ENCODE peak calls at places on chromosome 11, in six cellular contexts. C is HCT116, O is endothelial cell of umbilical vein, V is Caco-2, Q is esophagus squamous epithelium, N is spleen. B is an unnamed sample.

GRCh38 chr11:102267602-102268001 is 49.7 kb upstream of the BIRC3 start:
- DNase-seq in V (no peak), Q (no peak), O (peak; percentile 18), C (no peak), N (no peak), B (no peak)

GRCh38 chr11:8917157-8917820 is 6.3 kb downstream of the AKIP1 start:
- DNase-seq in Q (no peak), V (no peak), O (peak; percentile 58), N (no peak), C (no peak), B (peak; percentile 62)

GRCh38 chr11:37849731-37850130 is 1251.7 kb upstream of the RAG2 start:
- DNase-seq in O (no peak), Q (no peak), C (no peak), N (no peak), V (no peak), B (peak; percentile 24)

GRCh38 chr11:46281374-46281831 is 3.9 kb downstream of the CREB3L1 start:
- DNase-seq in C (no peak), O (no peak), V (no peak), N (no peak), Q (no peak), B (peak; percentile 47)

GRCh38 chr11:27485930-27486773 is 13.6 kb upstream of the LGR4 start:
- DNase-seq in V (no peak), N (no peak), C (peak; percentile 37), O (peak; percentile 75), Q (no peak), B (peak; percentile 93)

GRCh38 chr11:16881074-16881709 is 133.0 kb downstream of the PLEKHA7 start:
- DNase-seq in O (no peak), Q (no peak), N (no peak), V (no peak), C (no peak), B (peak; percentile 34)

GRCh38 chr11:58866788-58867187 is 22.3 kb upstream of the GLYATL2 start:
- DNase-seq in Q (no peak), V (no peak), O (no peak), C (no peak), N (no peak), B (no peak)

GRCh38 chr11:45332486-45332934 is 46.4 kb upstream of the SYT13 start:
- DNase-seq in O (no peak), Q (no peak), C (peak; percentile 29), V (no peak), N (no peak), B (peak; percentile 80)

GRCh38 chr11:63847363-63847762 is 8.5 kb downstream of the MARK2 start:
- DNase-seq in V (peak; percentile 74), O (no peak), N (no peak), C (no peak), Q (no peak), B (no peak)

GRCh38 chr11:87739766-87740165 is 435.5 kb downstream of the RAB38 start:
- DNase-seq in V (no peak), Q (no peak), N (no peak), C (no peak), O (no peak), B (no peak)

GRCh38 chr11:34198523-34198922 is 93.1 kb downstream of the NAT10 start:
- DNase-seq in Q (no peak), V (no peak), C (no peak), O (no peak), N (no peak), B (peak; percentile 41)

GRCh38 chr11:124123587-124123986 is 8.3 kb downstream of the VWA5A start:
- DNase-seq in V (no peak), N (no peak), O (no peak), C (no peak), Q (no peak), B (peak; percentile 29)

GRCh38 chr11:120431633-120432032 is 79.9 kb upstream of the GRIK4 start:
- DNase-seq in N (no peak), V (no peak), O (no peak), Q (no peak), C (peak; percentile 27), B (peak; percentile 80)

GRCh38 chr11:119319702-119320592 is 3.0 kb upstream of the MCAM start:
- DNase-seq in N (no peak), V (peak; percentile 29), C (no peak), Q (no peak), O (peak; percentile 85), B (no peak)

GRCh38 chr11:64842851-64843841 is 1.3 kb downstream of the CDC42BPG start:
- DNase-seq in V (peak; percentile 86), N (peak; percentile 81), Q (no peak), C (no peak), O (no peak), B (no peak)

GRCh38 chr11:93541884-93542752 is 1.1 kb downstream of the SMCO4 start:
- DNase-seq in V (peak; percentile 62), Q (no peak), O (peak; percentile 71), N (peak; percentile 89), C (no peak), B (peak; percentile 68)

GRCh38 chr11:30917859-30918478 is 331.8 kb upstream of the MPPED2 start:
- DNase-seq in C (peak; percentile 27), Q (no peak), V (no peak), O (peak; percentile 60), N (no peak), B (peak; percentile 93)

GRCh38 chr11:59710136-59710847 is 3.4 kb downstream of the OR10V1 start:
- DNase-seq in C (no peak), N (no peak), Q (no peak), O (no peak), V (no peak), B (no peak)

GRCh38 chr11:120130176-120130980 is 7.5 kb downstream of the TRIM29 start:
- DNase-seq in O (no peak), C (no peak), N (peak; percentile 40), Q (no peak), V (peak; percentile 25), B (no peak)

GRCh38 chr11:2186669-2187266 is 15.2 kb upstream of the TH start:
- DNase-seq in C (peak; percentile 51), O (peak; percentile 11), Q (no peak), V (no peak), N (no peak), B (peak; percentile 38)

GRCh38 chr11:64146036-64146943 is 19.6 kb downstream of the MACROD1 start:
- DNase-seq in N (peak; percentile 87), Q (no peak), O (peak; percentile 29), V (no peak), C (peak; percentile 24), B (peak; percentile 66)

DNA sequence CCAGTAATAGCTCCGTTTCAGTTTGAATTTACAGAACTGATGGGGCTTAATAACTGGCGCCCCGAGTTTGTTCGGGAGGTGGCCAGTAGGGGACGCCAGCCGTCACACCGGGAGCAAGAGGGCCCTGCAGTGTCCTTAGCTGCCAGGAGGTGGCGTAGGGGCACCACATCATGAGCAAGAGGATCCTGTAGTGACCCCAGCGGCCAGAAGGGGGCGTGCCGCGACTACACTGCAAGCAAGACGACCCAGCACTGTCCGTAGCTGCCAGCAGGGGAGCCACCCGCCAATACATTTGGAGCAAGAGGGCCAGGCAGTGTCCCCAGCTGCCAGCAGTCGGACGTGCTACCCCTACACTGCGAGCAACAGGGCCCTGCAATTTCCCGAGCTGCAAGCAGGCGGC is 663.7 kb upstream of the B3GAT1 start:
- DNase-seq in V (peak; percentile 86), N (peak; percentile 81), C (peak; percentile 71), O (peak; percentile 27), Q (no peak), B (peak; percentile 71)
- TF ChIP-seq CTCF in V (peak; percentile 89), N (peak; percentile 39), C (peak; percentile 84), O (peak; percentile 64), Q (peak; percentile 53), B (peak; percentile 67)

GRCh38 chr11:12801976-12802375 is 127.8 kb downstream of the TEAD1 start:
- DNase-seq in Q (no peak), O (no peak), C (no peak), N (no peak), V (no peak), B (no peak)

GRCh38 chr11:12800032-12800671 is 125.9 kb downstream of the TEAD1 start:
- DNase-seq in O (peak; percentile 82), C (peak; percentile 74), V (peak; percentile 77), N (no peak), Q (no peak), B (peak; percentile 39)

GRCh38 chr11:12802418-12803085 is 128.3 kb downstream of the TEAD1 start:
- DNase-seq in O (peak; percentile 98), C (peak; percentile 97), Q (no peak), V (peak; percentile 99), N (no peak), B (no peak)

GRCh38 chr11:12806113-12806512 is 131.9 kb downstream of the TEAD1 start:
- DNase-seq in O (no peak), C (no peak), N (no peak), V (no peak), Q (no peak), B (no peak)

DNA sequence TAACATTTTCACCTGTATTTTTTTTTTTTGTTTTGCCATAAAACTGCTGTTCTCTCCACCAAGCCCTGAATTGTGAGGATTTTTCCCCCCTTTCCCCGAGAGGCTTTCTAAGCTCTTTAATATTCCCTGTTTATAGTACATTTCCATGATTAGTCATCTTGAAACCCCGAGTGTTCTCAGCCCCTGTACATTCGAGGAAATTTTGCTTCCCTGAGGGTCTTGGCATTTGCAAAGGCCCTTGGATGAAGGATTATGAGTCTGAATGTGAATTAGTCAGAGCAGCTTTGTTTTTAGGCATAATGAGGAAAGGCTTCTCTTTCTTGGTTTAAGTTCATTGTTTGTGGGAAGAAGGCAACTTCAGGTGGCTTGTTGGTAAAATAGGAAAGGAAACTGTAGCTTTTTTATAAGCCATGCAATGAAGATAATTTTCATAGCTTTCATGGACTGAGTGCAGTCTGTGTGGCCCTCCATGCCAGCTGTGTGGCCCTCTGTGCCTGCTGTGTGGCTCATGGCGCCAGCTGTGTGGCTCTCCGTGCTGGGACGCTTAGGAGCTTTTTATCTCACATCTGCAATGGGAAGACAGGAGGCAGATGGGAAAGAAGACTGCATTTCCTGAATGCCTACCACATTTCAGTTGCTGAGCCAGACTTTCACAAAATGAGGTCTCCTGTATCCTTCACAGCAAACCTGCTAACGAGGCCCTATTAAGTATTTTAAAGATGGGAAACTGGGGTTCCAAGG is 129.0 kb downstream of the TEAD1 start:
- DNase-seq in C (no peak), O (peak; percentile 92), V (no peak), Q (no peak), N (no peak), B (no peak)
- H3K4me1 ChIP-seq in C (peaks cover 91% of the 10 kb centered on the region), O (peaks cover 35% of the 10 kb centered on the region), V (peaks cover 91% of the 10 kb centered on the region), Q (peaks cover 28% of the 10 kb centered on the region), N (no peaks in the 10 kb centered on the region), B (peaks cover 48% of the 10 kb centered on the region)

GRCh38 chr11:20093775-20094174 is 66.5 kb downstream of the DBX1 start:
- DNase-seq in C (no peak), Q (no peak), V (no peak), N (no peak), O (peak; percentile 67), B (no peak)

GRCh38 chr11:20089357-20089756 is 70.9 kb downstream of the DBX1 start:
- DNase-seq in V (no peak), C (no peak), N (no peak), Q (no peak), O (no peak), B (no peak)

GRCh38 chr11:20088368-20089260 is 71.7 kb downstream of the DBX1 start:
- DNase-seq in N (no peak), V (no peak), O (no peak), C (no peak), Q (no peak), B (no peak)

GRCh38 chr11:20089796-20090653 is 70.2 kb downstream of the DBX1 start:
- DNase-seq in C (no peak), Q (no peak), V (no peak), N (no peak), O (peak; percentile 76), B (no peak)

GRCh38 chr11:20090654-20091374 is 69.5 kb downstream of the DBX1 start:
- DNase-seq in C (no peak), O (peak; percentile 44), Q (no peak), N (no peak), V (no peak), B (no peak)
- H3K27me3 ChIP-seq in C (no peaks in the 10 kb centered on the region), O (no peaks in the 10 kb centered on the region), Q (no peaks in the 10 kb centered on the region), N (no peaks in the 10 kb centered on the region), V (no peaks in the 10 kb centered on the region), B (no peaks in the 10 kb centered on the region)

GRCh38 chr11:76551400-76551799 is 106.6 kb downstream of the EMSY start:
- DNase-seq in N (no peak), Q (no peak), V (no peak), C (no peak), O (peak; percentile 65), B (no peak)
- TF ChIP-seq CTCF in N (peak; percentile 45), Q (peak; percentile 42), V (no peak), C (no peak), O (peak; percentile 7), B (peak; percentile 33)